ENCODE peak calls at places on chromosomes 16 and 17, in four cellular contexts. M is neural crest cell; Q is lung; R is CD8-positive, alpha-beta T cell. H is an unnamed sample.

GRCh38 chr17:67571478-67571877 is 146.3 kb upstream of the NOL11 start:
- DNase-seq in M (no peak), Q (no peak), R (no peak), H (no peak)

GRCh38 chr17:45149669-45150603 is 1.7 kb downstream of the HEXIM1 start:
- DNase-seq in M (no peak), Q (peak), R (peak), H (no peak)

GRCh38 chr17:75036643-75037268 is 10.0 kb downstream of the ATP5PD start:
- DNase-seq in M (no peak), Q (peak), R (peak), H (no peak)

GRCh38 chr17:28661635-28662526 is at the start of the genes SDF2 and SUPT6H:
- DNase-seq in M (peak), Q (peak), R (peak), H (peak)

GRCh38 chr16:23700093-23700492 is 12.9 kb downstream of the ERN2 start:
- DNase-seq in M (no peak), Q (no peak), R (no peak), H (no peak)

GRCh38 chr17:4548721-4549531 is 6.3 kb downstream of the MYBBP1A start:
- DNase-seq in M (no peak), Q (no peak), R (no peak), H (peak)

GRCh38 chr16:48495303-48495702 is 110.1 kb upstream of the SIAH1 start:
- DNase-seq in M (no peak), Q (no peak), R (no peak), H (no peak)

GRCh38 chr17:80113033-80113484 is 11.7 kb downstream of the GAA start:
- DNase-seq in M (no peak), Q (no peak), R (no peak), H (no peak)

GRCh38 chr17:66422181-66422580 is 119.8 kb downstream of the PRKCA start:
- DNase-seq in M (no peak), Q (no peak), R (no peak), H (no peak)

GRCh38 chr17:12094336-12094735 is 73.7 kb downstream of the MAP2K4 start:
- DNase-seq in M (no peak), Q (no peak), R (no peak), H (no peak)

GRCh38 chr16:56191807-56192643 is 736 bp downstream of the GNAO1 start:
- DNase-seq in M (no peak), Q (no peak), R (no peak), H (no peak)

GRCh38 chr17:48543854-48544355 is 1.0 kb downstream of the HOXB2 start:
- DNase-seq in M (no peak), Q (no peak), R (no peak), H (no peak)

GRCh38 chr16:80509872-80510271 is 30.9 kb upstream of the DYNLRB2 start:
- DNase-seq in M (no peak), Q (no peak), R (no peak), H (no peak)

GRCh38 chr17:39209317-39210092 is 9.4 kb downstream of the RPL19 start:
- DNase-seq in M (no peak), Q (peak), R (peak), H (no peak)

GRCh38 chr16:81279375-81279774 is 35.4 kb upstream of the GAN start:
- DNase-seq in M (no peak), Q (no peak), R (no peak), H (no peak)

GRCh38 chr17:14776791-14777190 is 475.9 kb downstream of the HS3ST3B1 start:
- DNase-seq in M (no peak), Q (no peak), R (no peak), H (no peak)

DNA sequence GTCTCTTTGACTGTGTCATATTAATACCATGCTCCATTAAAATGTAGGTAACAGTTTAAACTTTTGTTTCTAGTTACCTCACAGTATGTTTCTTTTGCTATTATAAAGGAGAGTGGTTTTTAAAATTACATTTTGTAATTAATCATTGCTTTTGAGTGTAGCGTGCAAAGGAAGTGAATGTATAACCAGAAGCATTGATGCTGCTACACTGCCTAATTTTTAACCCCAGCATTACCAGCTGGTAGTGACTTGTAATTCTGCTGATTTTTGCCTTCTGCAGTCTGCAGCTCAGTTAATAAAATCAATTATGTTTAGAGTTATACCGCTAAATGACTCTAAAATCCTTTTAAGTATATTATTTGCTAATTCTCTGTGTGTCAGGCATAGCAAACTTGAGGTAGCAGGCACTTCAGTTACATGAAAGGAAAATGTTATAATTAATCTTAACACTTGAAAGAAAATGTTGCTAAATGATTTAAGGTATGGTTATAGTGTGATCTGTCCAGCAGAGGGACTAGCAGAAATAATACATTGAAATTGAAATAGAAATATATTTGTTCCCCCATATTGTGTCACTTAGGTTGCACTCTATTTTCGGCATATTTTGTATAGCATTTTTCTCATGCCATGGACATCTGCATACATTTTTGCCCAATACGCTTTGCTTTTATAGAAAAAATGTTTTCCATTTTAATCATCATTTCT is 388.5 kb downstream of the CNTNAP4 start:
- DNase-seq in M (no peak), Q (no peak), R (no peak), H (no peak)
- TF ChIP-seq CTCF in M (peak), Q (no peak), R (no peak), H (peak)

GRCh38 chr17:31261596-31261995 is 35.4 kb downstream of the OMG start:
- DNase-seq in M (no peak), Q (no peak), R (no peak), H (no peak)

GRCh38 chr17:31269178-31269577 is 27.9 kb downstream of the OMG start:
- DNase-seq in M (no peak), Q (no peak), R (no peak), H (no peak)

GRCh38 chr17:31269597-31269996 is 27.4 kb downstream of the OMG start:
- DNase-seq in M (no peak), Q (no peak), R (no peak), H (no peak)

GRCh38 chr17:31260151-31260550 is 36.9 kb downstream of the OMG start:
- DNase-seq in M (no peak), Q (no peak), R (no peak), H (no peak)

GRCh38 chr17:31266042-31266441 is 31.0 kb downstream of the OMG start:
- DNase-seq in M (no peak), Q (no peak), R (no peak), H (no peak)
- TF ChIP-seq CTCF in M (no peak), Q (peak), R (peak), H (peak)

DNA sequence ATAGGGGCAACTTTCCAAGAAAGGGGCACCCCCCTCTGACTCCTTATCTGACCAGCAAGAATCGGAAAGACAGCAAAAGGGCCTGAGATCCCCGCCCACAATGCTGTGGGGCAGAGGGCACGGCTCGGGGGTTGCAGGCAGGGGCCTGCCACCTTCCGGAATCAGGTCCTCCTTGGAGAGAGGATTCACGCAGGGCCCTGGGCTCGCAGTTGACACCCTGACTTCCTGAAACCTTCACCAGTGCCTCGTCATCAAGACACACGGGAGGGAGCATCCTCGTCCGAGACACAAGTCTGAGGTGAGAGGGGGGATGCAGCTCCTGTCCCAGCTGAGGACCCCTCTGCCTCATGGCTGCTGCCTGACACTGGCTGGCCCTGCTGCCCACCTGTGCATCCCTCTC is 81.2 kb downstream of the LMF1 start:
- DNase-seq in M (no peak), Q (no peak), R (no peak), H (no peak)
- TF ChIP-seq CTCF in M (no peak), Q (no peak), R (no peak), H (no peak)

DNA sequence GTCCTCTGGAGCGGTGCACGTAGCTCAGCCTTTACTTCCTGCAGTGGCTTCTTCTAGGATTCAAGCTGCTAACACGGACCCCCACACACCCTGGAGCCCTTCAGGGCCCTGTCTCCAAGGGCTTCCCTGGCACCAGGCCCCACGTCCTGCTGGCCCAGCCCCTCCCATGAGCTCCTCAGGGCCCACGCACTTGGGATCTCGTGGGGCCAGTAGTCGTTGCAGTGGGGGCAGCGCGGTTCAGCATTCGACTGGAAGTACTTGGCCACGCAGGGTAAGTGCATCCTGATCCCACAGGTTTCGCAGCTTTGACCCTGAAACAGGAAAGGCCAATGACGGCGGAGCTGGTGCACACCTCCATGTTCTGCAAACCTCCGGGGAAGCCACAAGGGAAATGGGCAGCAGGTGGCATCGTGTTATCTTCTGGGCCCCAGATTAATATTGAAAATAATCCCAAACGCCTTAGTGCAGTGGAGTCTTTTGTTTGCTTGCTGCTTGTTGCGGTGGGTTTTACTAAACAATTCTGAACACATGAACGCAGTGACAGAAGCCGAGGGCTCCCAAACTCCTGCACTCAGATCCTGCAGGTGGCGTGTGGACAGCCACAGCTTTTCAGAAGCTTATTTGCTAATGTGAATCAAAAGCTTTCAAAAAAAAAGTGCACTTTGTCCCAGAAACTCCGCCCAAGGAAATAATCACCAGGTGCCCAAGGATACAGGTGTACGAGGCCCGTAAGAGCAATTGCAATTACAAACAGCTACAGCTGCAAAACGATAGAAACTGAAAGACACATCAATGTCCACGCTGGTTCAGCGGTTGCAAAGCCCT is 22.4 kb downstream of the KDM8 start:
- DNase-seq in M (no peak), Q (no peak), R (no peak), H (no peak)
- TF ChIP-seq CTCF in M (no peak), Q (no peak), R (no peak), H (no peak)

DNA sequence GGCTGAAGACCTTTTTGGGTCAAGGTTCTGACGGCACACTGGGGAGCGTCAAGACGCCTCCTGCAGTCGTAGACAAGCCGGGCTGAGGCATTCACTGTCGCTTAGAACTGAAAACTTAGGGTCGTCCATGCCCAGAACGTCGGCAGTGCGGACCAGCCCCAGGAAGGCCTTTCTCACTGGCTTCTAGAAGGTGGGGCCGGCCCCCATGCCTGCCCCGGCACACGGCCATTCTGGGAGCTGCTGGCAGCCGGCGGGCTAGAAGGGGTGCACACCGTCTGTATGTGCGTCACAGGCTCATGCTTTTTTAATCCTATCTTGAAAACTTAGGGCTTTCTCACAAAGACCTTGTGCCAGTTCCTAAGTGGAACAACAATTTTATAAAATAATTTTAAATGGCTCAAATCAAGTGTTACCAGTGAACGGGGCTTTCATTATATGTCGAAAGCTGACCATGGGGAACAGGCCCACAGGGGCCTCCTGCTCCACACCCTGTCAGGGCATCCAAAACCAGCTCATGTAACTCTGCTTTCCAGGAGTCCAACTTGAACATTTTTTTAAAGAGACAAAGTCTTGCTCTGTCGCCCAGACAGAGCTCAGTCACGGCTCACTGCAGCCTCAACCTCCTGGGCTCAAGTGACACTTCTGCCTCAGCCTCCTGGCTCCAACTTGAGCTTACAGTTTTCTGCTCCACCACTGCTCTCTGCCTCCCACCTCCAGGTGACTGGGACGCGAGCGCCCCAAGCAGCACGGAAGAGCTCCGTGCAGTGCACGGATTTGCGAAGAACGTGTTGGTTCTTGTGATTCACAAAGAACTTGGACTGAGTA is 111.2 kb downstream of the ANKRD11 start:
- DNase-seq in M (no peak), Q (no peak), R (no peak), H (no peak)
- TF ChIP-seq CTCF in M (no peak), Q (no peak), R (no peak), H (no peak)

DNA sequence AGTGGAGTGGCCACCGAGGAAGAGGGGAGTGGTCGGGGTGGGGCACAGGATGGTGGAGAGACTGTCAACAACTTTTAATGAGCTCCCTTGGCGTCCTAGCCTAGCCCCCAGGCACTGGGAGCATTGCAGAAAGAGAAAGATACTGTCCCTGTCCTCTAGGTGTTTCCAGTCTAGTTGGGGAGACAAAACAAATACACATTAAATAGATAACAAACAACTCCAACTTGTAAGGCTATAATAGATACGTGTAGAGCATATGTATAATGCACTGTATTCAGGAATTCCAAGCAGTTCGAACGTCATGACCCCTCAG is 435 bp upstream of the UBE2O start:
- DNase-seq in M (no peak), Q (no peak), R (no peak), H (no peak)
- TF ChIP-seq CTCF in M (no peak), Q (no peak), R (peak), H (no peak)

H was measured in progenitor cell of endocrine pancreas.